ENCODE peak calls at places on chromosomes 11 and 22, in seven cellular contexts. G, Z, C, B, A, R and M are unnamed samples.

GRCh38 chr11:2662430-2663299 is 37.1 kb downstream of the KCNQ1OT1 start:
- DNase-seq in G (no peak), Z (peak), C (no peak), B (no peak), A (no peak), R (no peak), M (no peak)

GRCh38 chr11:64196616-64197015 is 9.9 kb upstream of the FERMT3 start:
- DNase-seq in G (no peak), Z (no peak), C (no peak), B (no peak), A (no peak), R (no peak), M (no peak)

GRCh38 chr11:45892856-45893255 is 7.4 kb downstream of the MAPK8IP1 start:
- DNase-seq in G (no peak), Z (no peak), C (no peak), B (no peak), A (peak), R (no peak), M (no peak)

GRCh38 chr11:37378989-37379388 is 781.0 kb upstream of the RAG2 start:
- DNase-seq in G (no peak), Z (no peak), C (no peak), B (no peak), A (no peak), R (no peak), M (no peak)

GRCh38 chr11:113274708-113275582 is 39.4 kb upstream of the TTC12 start:
- DNase-seq in G (no peak), Z (no peak), C (no peak), B (peak), A (peak), R (no peak), M (no peak)

GRCh38 chr11:119051440-119052162 is 5.4 kb downstream of the HYOU1 start:
- DNase-seq in G (no peak), Z (no peak), C (no peak), B (no peak), A (no peak), R (no peak), M (no peak)

GRCh38 chr11:113867843-113868503 is 7.4 kb downstream of the USP28 start:
- DNase-seq in G (no peak), Z (no peak), C (no peak), B (no peak), A (no peak), R (no peak), M (no peak)

GRCh38 chr11:106495046-106495445 is 417.6 kb downstream of the AASDHPPT start:
- DNase-seq in G (no peak), Z (no peak), C (no peak), B (no peak), A (no peak), R (no peak), M (no peak)

GRCh38 chr11:45489281-45489906 is 176.0 kb downstream of the CHST1 start:
- DNase-seq in G (peak), Z (no peak), C (no peak), B (no peak), A (no peak), R (no peak), M (no peak)

GRCh38 chr11:120400564-120401364 is 64.6 kb downstream of the ARHGEF12 start:
- DNase-seq in G (no peak), Z (no peak), C (no peak), B (no peak), A (no peak), R (no peak), M (no peak)

GRCh38 chr11:96782632-96783031 is 392.8 kb downstream of the JRKL start:
- DNase-seq in G (no peak), Z (no peak), C (no peak), B (no peak), A (no peak), R (no peak), M (no peak)

GRCh38 chr22:32175751-32176644 is 16.9 kb upstream of the C22orf42 start:
- DNase-seq in G (no peak), Z (no peak), C (no peak), B (no peak), A (peak), R (no peak), M (peak)

GRCh38 chr22:19942071-19942885 is 660 bp upstream of the TXNRD2 start:
- DNase-seq in G (peak), Z (no peak), C (no peak), B (no peak), A (peak), R (no peak), M (no peak)

GRCh38 chr22:43077121-43077877 is 11.9 kb downstream of the TTLL1 start:
- DNase-seq in G (no peak), Z (no peak), C (no peak), B (no peak), A (no peak), R (no peak), M (peak)

GRCh38 chr22:45263790-45264269 is 20.9 kb upstream of the UPK3A start:
- DNase-seq in G (peak), Z (peak), C (peak), B (no peak), A (peak), R (peak), M (peak)

GRCh38 chr11:79794057-79794456 is 353.2 kb upstream of the TENM4 start:
- DNase-seq in G (no peak), Z (no peak), C (no peak), B (no peak), A (no peak), R (no peak), M (no peak)

GRCh38 chr11:2375964-2376551 is 1.1 kb upstream of the CD81 start:
- DNase-seq in G (no peak), Z (no peak), C (peak), B (no peak), A (no peak), R (no peak), M (no peak)

GRCh38 chr11:125401746-125402145 is 94.3 kb downstream of the FEZ1 start:
- DNase-seq in G (no peak), Z (no peak), C (peak), B (no peak), A (no peak), R (no peak), M (no peak)

GRCh38 chr11:63478896-63479295 is 12.1 kb downstream of the PLAAT5 start:
- DNase-seq in G (peak), Z (peak), C (peak), B (peak), A (peak), R (no peak), M (no peak)

GRCh38 chr11:78140392-78141077 is 1.1 kb upstream of the ALG8 start:
- DNase-seq in G (no peak), Z (no peak), C (no peak), B (no peak), A (no peak), R (no peak), M (no peak)

GRCh38 chr11:2293396-2294339 is 8.1 kb downstream of the C11orf21 start:
- DNase-seq in G (peak), Z (peak), C (no peak), B (no peak), A (no peak), R (no peak), M (no peak)

GRCh38 chr11:63833048-63833447 is 5.9 kb upstream of the MARK2 start:
- DNase-seq in G (no peak), Z (no peak), C (no peak), B (no peak), A (no peak), R (no peak), M (no peak)

GRCh38 chr11:1682225-1682901 is 14.6 kb upstream of the KRTAP5-6 start:
- DNase-seq in G (no peak), Z (no peak), C (peak), B (no peak), A (no peak), R (no peak), M (no peak)

GRCh38 chr11:87437844-87438223 is 400.1 kb downstream of the TMEM135 start:
- DNase-seq in G (no peak), Z (no peak), C (no peak), B (no peak), A (no peak), R (no peak), M (no peak)

GRCh38 chr11:134598368-134598767 is 186.3 kb upstream of the B3GAT1 start:
- DNase-seq in G (no peak), Z (no peak), C (no peak), B (no peak), A (no peak), R (no peak), M (no peak)

GRCh38 chr11:8355418-8355742 is 91.7 kb upstream of the LMO1 start:
- DNase-seq in G (no peak), Z (no peak), C (no peak), B (no peak), A (no peak), R (no peak), M (no peak)

GRCh38 chr11:8352852-8353505 is 89.3 kb upstream of the LMO1 start:
- DNase-seq in G (no peak), Z (no peak), C (no peak), B (no peak), A (no peak), R (no peak), M (no peak)

GRCh38 chr11:8354622-8355417 is 91.1 kb upstream of the LMO1 start:
- DNase-seq in G (no peak), Z (no peak), C (no peak), B (no peak), A (peak), R (no peak), M (peak)

GRCh38 chr11:8352090-8352489 is 88.4 kb upstream of the LMO1 start:
- DNase-seq in G (no peak), Z (no peak), C (no peak), B (no peak), A (no peak), R (no peak), M (no peak)

GRCh38 chr11:8351223-8351622 is 87.5 kb upstream of the LMO1 start:
- DNase-seq in G (no peak), Z (no peak), C (no peak), B (no peak), A (no peak), R (no peak), M (no peak)
- TF ChIP-seq EP300 in G (no peak), Z (no peak), C (no peak), B (no peak), A (no peak), R (no peak), M (no peak)

GRCh38 chr11:128467041-128467440 is 120.3 kb downstream of the ETS1 start:
- DNase-seq in G (no peak), Z (no peak), C (no peak), B (no peak), A (no peak), R (no peak), M (no peak)

GRCh38 chr11:128467610-128468041 is 119.7 kb downstream of the ETS1 start:
- DNase-seq in G (peak), Z (no peak), C (no peak), B (peak), A (no peak), R (peak), M (no peak)

GRCh38 chr11:128469220-128469619 is 118.1 kb downstream of the ETS1 start:
- DNase-seq in G (no peak), Z (no peak), C (no peak), B (no peak), A (no peak), R (no peak), M (no peak)

GRCh38 chr11:128470081-128470480 is 117.3 kb downstream of the ETS1 start:
- DNase-seq in G (no peak), Z (no peak), C (no peak), B (no peak), A (no peak), R (no peak), M (no peak)

DNA sequence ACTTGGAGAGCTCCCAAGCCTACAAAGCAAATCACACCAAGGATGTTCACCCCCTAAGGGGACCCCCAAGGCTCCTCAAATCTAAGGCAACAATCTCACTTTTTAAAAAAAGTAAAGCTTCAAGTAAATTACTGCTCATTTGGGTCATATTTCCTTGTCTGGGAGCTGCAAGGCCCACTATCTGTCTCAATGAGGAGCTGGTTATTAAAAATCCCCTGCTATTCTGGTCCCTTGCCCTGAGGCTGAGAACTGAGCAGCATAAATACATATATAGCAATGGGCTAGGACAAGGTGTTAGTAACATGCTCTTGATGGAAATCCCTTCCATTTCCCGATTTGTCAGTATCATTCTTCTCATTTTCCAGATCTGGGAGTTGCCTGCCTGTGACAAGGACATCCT is 119.3 kb downstream of the ETS1 start:
- DNase-seq in G (no peak), Z (no peak), C (no peak), B (no peak), A (no peak), R (no peak), M (no peak)
- H3K4me3 ChIP-seq in G (no peak), Z (no peak), C (no peak), B (no peak), A (peak), R (no peak), M (no peak)

GRCh38 chr11:67020949-67021348 is 2.0 kb upstream of the SYT12 start:
- DNase-seq in G (no peak), Z (no peak), C (no peak), B (no peak), A (no peak), R (no peak), M (no peak)

GRCh38 chr11:67022961-67023956 is at the start of gene SYT12:
- DNase-seq in G (no peak), Z (no peak), C (no peak), B (no peak), A (peak), R (no peak), M (peak)

GRCh38 chr11:67023957-67024353 is 1.0 kb downstream of the SYT12 start:
- DNase-seq in G (no peak), Z (no peak), C (no peak), B (no peak), A (no peak), R (no peak), M (no peak)

GRCh38 chr11:67024410-67024809 is 1.5 kb downstream of the SYT12 start:
- DNase-seq in G (no peak), Z (no peak), C (no peak), B (no peak), A (no peak), R (no peak), M (no peak)

DNA sequence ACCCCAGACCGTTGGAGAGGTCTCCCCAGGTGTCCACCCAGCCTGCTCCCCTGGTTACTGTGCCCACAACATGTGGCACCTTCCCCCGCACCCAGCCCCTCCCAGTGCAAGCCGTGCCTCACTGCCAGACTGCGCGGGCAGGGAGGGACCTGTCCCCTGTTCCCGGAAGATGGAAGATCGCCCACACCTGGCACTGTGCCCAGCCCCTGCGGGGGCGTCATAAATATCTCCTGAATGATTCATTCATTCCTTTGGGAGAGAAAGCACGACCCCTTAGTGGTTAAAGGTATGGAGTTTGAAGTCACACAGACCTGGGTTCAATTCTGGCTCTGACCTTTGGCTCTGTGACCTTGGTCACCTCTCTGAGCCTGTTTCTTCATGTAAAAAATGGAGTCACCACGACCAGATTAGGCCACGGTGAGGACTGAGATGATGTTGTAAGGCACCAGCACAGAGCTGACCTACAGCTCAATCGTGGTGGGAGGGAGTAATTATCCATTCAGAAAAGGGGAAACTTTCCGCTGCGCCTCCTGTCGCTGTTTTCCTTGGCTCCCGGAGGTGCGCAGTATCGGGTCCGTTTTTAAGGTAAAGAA is 497 bp upstream of the SYT12 start:
- DNase-seq in G (no peak), Z (peak), C (peak), B (no peak), A (peak), R (no peak), M (no peak)
- TF ChIP-seq EP300 in G (no peak), Z (no peak), C (no peak), B (no peak), A (no peak), R (no peak), M (no peak)

DNA sequence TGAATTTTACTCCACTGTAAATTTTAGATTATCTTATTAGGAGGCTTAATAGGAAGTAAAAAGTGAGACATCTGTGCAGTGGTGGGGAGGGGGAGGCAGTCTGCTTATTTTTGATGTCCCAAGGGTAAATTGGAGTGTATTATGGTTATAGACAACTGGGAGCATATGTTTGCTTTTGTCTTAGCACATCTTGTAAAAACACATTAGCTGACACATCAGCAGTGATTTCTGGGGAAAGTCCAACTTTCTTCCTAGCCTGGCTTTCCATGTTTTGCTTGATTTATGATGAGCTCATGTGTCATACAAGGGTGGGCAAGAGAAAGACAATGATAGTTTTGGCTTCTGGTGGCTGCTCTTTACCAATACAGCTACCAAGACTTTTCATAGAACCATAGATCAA is 4.0 kb downstream of the ANO3 start:
- DNase-seq in G (no peak), Z (no peak), C (no peak), B (no peak), A (peak), R (no peak), M (no peak)
- H3K4me3 ChIP-seq in G (no peak), Z (no peak), C (no peak), B (no peak), A (no peak), R (no peak), M (no peak)

DNA sequence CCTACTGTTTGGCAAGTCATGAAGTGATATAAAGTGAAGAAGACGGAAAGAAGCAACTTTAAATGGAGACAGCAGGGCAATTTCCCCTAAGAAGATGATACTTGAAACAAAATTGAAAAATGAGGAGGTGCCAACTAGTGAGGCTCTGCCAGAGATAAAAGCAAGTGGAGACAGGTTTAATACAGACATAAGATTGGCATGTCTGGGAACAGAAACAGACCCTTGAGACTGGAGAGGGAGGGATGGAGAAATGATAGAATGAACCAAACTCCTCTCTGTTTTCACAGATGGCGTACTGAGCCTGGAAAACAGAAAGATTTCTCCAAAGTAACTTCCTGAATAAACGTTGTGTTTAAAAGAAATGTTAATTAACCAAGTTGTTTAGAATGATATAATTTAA is 354.5 kb upstream of the ANO5 start:
- DNase-seq in G (no peak), Z (no peak), C (no peak), B (no peak), A (no peak), R (no peak), M (no peak)
- TF ChIP-seq EP300 in G (no peak), Z (no peak), C (no peak), B (no peak), A (no peak), R (no peak), M (no peak)